ENCODE peak calls at places on chromosomes 2 and 18, in nine cellular contexts. One of them, this sample, is unnamed.

GRCh38 chr18:26813043-26813442 is 52.5 kb downstream of the AQP4 start:
- DNase-seq in BJ: no peak
- DNase-seq in T-cell: no peak
- DNase-seq in GM23248: peak
- DNase-seq in AG20443: no peak
- DNase-seq in CD8-positive, alpha-beta T cell: no peak
- DNase-seq in fibroblast of the conjunctiva: no peak
- DNase-seq in activated CD4-positive, alpha-beta T cell treated with anti-CD3 and anti-CD28 coated beads for 4 hours: no peak
- DNase-seq in upper lobe of right lung: no peak
- DNase-seq in this sample: no peak

GRCh38 chr2:70672990-70673647 is 94.9 kb downstream of the ADD2 start:
- DNase-seq in BJ: no peak
- DNase-seq in T-cell: no peak
- DNase-seq in GM23248: no peak
- DNase-seq in AG20443: no peak
- DNase-seq in CD8-positive, alpha-beta T cell: no peak
- DNase-seq in fibroblast of the conjunctiva: no peak
- DNase-seq in activated CD4-positive, alpha-beta T cell treated with anti-CD3 and anti-CD28 coated beads for 4 hours: no peak
- DNase-seq in upper lobe of right lung: no peak
- DNase-seq in this sample: no peak

GRCh38 chr2:27966466-27966865 is 75.9 kb downstream of the BABAM2 start:
- DNase-seq in BJ: no peak
- DNase-seq in T-cell: no peak
- DNase-seq in GM23248: peak
- DNase-seq in AG20443: peak
- DNase-seq in CD8-positive, alpha-beta T cell: no peak
- DNase-seq in fibroblast of the conjunctiva: peak
- DNase-seq in activated CD4-positive, alpha-beta T cell treated with anti-CD3 and anti-CD28 coated beads for 4 hours: no peak
- DNase-seq in upper lobe of right lung: no peak
- DNase-seq in this sample: no peak

GRCh38 chr2:125167820-125168219 is 1142.7 kb downstream of the CNTNAP5 start:
- DNase-seq in BJ: peak
- DNase-seq in T-cell: no peak
- DNase-seq in GM23248: peak
- DNase-seq in AG20443: no peak
- DNase-seq in CD8-positive, alpha-beta T cell: no peak
- DNase-seq in fibroblast of the conjunctiva: peak
- DNase-seq in activated CD4-positive, alpha-beta T cell treated with anti-CD3 and anti-CD28 coated beads for 4 hours: no peak
- DNase-seq in upper lobe of right lung: no peak
- DNase-seq in this sample: no peak

GRCh38 chr2:95728878-95729511 is 137.2 kb downstream of the TRIM43 start:
- DNase-seq in BJ: peak
- DNase-seq in T-cell: no peak
- DNase-seq in GM23248: peak
- DNase-seq in AG20443: peak
- DNase-seq in CD8-positive, alpha-beta T cell: peak
- DNase-seq in fibroblast of the conjunctiva: peak
- DNase-seq in activated CD4-positive, alpha-beta T cell treated with anti-CD3 and anti-CD28 coated beads for 4 hours: no peak
- DNase-seq in upper lobe of right lung: no peak
- DNase-seq in this sample: no peak

GRCh38 chr2:102337481-102338386 is 17.9 kb upstream of the IL18R1 start:
- DNase-seq in BJ: no peak
- DNase-seq in T-cell: no peak
- DNase-seq in GM23248: peak
- DNase-seq in AG20443: no peak
- DNase-seq in CD8-positive, alpha-beta T cell: no peak
- DNase-seq in fibroblast of the conjunctiva: no peak
- DNase-seq in activated CD4-positive, alpha-beta T cell treated with anti-CD3 and anti-CD28 coated beads for 4 hours: no peak
- DNase-seq in upper lobe of right lung: no peak
- DNase-seq in this sample: no peak

GRCh38 chr2:96924775-96925747 is 55.2 kb upstream of the SEMA4C start:
- DNase-seq in BJ: no peak
- DNase-seq in T-cell: no peak
- DNase-seq in GM23248: no peak
- DNase-seq in AG20443: no peak
- DNase-seq in CD8-positive, alpha-beta T cell: peak
- DNase-seq in fibroblast of the conjunctiva: no peak
- DNase-seq in activated CD4-positive, alpha-beta T cell treated with anti-CD3 and anti-CD28 coated beads for 4 hours: peak
- DNase-seq in upper lobe of right lung: no peak
- DNase-seq in this sample: no peak

GRCh38 chr2:60152226-60152833 is 401.1 kb downstream of the BCL11A start:
- DNase-seq in BJ: no peak
- DNase-seq in T-cell: no peak
- DNase-seq in GM23248: peak
- DNase-seq in AG20443: no peak
- DNase-seq in CD8-positive, alpha-beta T cell: no peak
- DNase-seq in fibroblast of the conjunctiva: no peak
- DNase-seq in activated CD4-positive, alpha-beta T cell treated with anti-CD3 and anti-CD28 coated beads for 4 hours: no peak
- DNase-seq in upper lobe of right lung: no peak
- DNase-seq in this sample: no peak

GRCh38 chr18:11607897-11608296 is 1.5 kb upstream of the SLC35G4 start:
- DNase-seq in BJ: no peak
- DNase-seq in T-cell: no peak
- DNase-seq in GM23248: peak
- DNase-seq in AG20443: no peak
- DNase-seq in CD8-positive, alpha-beta T cell: no peak
- DNase-seq in fibroblast of the conjunctiva: no peak
- DNase-seq in activated CD4-positive, alpha-beta T cell treated with anti-CD3 and anti-CD28 coated beads for 4 hours: no peak
- DNase-seq in upper lobe of right lung: no peak
- DNase-seq in this sample: no peak

GRCh38 chr2:223054193-223054781 is 2.3 kb downstream of the KCNE4 start:
- DNase-seq in BJ: peak
- DNase-seq in T-cell: no peak
- DNase-seq in GM23248: peak
- DNase-seq in AG20443: peak
- DNase-seq in CD8-positive, alpha-beta T cell: no peak
- DNase-seq in fibroblast of the conjunctiva: no peak
- DNase-seq in activated CD4-positive, alpha-beta T cell treated with anti-CD3 and anti-CD28 coated beads for 4 hours: no peak
- DNase-seq in upper lobe of right lung: no peak
- DNase-seq in this sample: no peak

GRCh38 chr2:237474931-237475703 is 11.9 kb upstream of the MLPH start:
- DNase-seq in BJ: no peak
- DNase-seq in T-cell: peak
- DNase-seq in GM23248: peak
- DNase-seq in AG20443: peak
- DNase-seq in CD8-positive, alpha-beta T cell: peak
- DNase-seq in fibroblast of the conjunctiva: peak
- DNase-seq in activated CD4-positive, alpha-beta T cell treated with anti-CD3 and anti-CD28 coated beads for 4 hours: peak
- DNase-seq in upper lobe of right lung: peak
- DNase-seq in this sample: peak

GRCh38 chr18:78242796-78243195 is 736.8 kb upstream of the SALL3 start:
- DNase-seq in BJ: no peak
- DNase-seq in T-cell: no peak
- DNase-seq in GM23248: peak
- DNase-seq in AG20443: no peak
- DNase-seq in CD8-positive, alpha-beta T cell: no peak
- DNase-seq in fibroblast of the conjunctiva: no peak
- DNase-seq in activated CD4-positive, alpha-beta T cell treated with anti-CD3 and anti-CD28 coated beads for 4 hours: no peak
- DNase-seq in upper lobe of right lung: no peak
- DNase-seq in this sample: no peak

This sample was measured in effector memory CD4-positive, alpha-beta T cell.